ENCODE peak calls at places on chromosomes 12 and 14, in eight cellular contexts. U is GM12864, Y is activated B cell treated with CpG ODN at 0.5 μM for 24 hours, H is cardiac fibroblast, D is nephron progenitor cell, X is H1, A is coronary artery, E is mesothelial cell of epicardium. S is an unnamed sample.

GRCh38 chr12:123111498-123112165 is 39.3 kb downstream of the PITPNM2 start:
- DNase-seq in U (no peak), Y (no peak), H (no peak), D (no peak), X (no peak), A (no peak), E (no peak), S (no peak)

GRCh38 chr12:5222729-5223128 is 179.1 kb downstream of the KCNA5 start:
- DNase-seq in U (no peak), Y (no peak), H (no peak), D (no peak), X (no peak), A (no peak), E (no peak), S (no peak)

GRCh38 chr14:88825078-88825458 is 617 bp downstream of the TTC8 start:
- DNase-seq in U (no peak), Y (no peak), H (peak; percentile 21), D (no peak), X (no peak), A (no peak), E (no peak), S (no peak)

GRCh38 chr12:80321653-80322052 is 122.4 kb upstream of the PTPRQ start:
- DNase-seq in U (no peak), Y (no peak), H (peak; percentile 1), D (no peak), X (no peak), A (no peak), E (no peak), S (no peak)

GRCh38 chr12:110349521-110350151 is 53.9 kb downstream of the ANAPC7 start:
- DNase-seq in U (no peak), Y (no peak), H (peak; percentile 36), D (no peak), X (no peak), A (peak; percentile 65), E (no peak), S (no peak)

GRCh38 chr12:106144847-106145246 is 6.1 kb upstream of the NUAK1 start:
- DNase-seq in U (no peak), Y (no peak), H (no peak), D (no peak), X (no peak), A (no peak), E (no peak), S (no peak)

GRCh38 chr12:31272607-31273225 is 53.2 kb downstream of the SINHCAF start:
- DNase-seq in U (no peak), Y (no peak), H (no peak), D (no peak), X (no peak), A (no peak), E (no peak), S (no peak)

GRCh38 chr12:3542911-3543310 is 51.9 kb downstream of the PRMT8 start:
- DNase-seq in U (no peak), Y (no peak), H (no peak), D (no peak), X (no peak), A (no peak), E (no peak), S (no peak)

GRCh38 chr14:96038920-96039632 is at the start of gene C14orf132:
- DNase-seq in U (no peak), Y (peak; percentile 22), H (peak; percentile 68), D (peak; percentile 74), X (no peak), A (peak; percentile 82), E (peak; percentile 45), S (peak; percentile 42)

GRCh38 chr14:59037086-59037485 is 151.4 kb upstream of the DAAM1 start:
- DNase-seq in U (no peak), Y (no peak), H (no peak), D (no peak), X (no peak), A (no peak), E (no peak), S (no peak)

GRCh38 chr12:55724226-55724939 is 4.2 kb downstream of the RDH5 start:
- DNase-seq in U (no peak), Y (no peak), H (peak; percentile 81), D (peak; percentile 54), X (no peak), A (no peak), E (no peak), S (no peak)

GRCh38 chr14:34018564-34019244 is 67.8 kb upstream of the EGLN3 start:
- DNase-seq in U (peak; percentile 44), Y (no peak), H (peak; percentile 58), D (no peak), X (no peak), A (no peak), E (no peak), S (no peak)

GRCh38 chr14:69260246-69260978 is 454 bp downstream of the GALNT16 start:
- DNase-seq in U (no peak), Y (no peak), H (peak; percentile 19), D (peak; percentile 66), X (no peak), A (no peak), E (peak; percentile 34), S (no peak)

GRCh38 chr14:69259176-69259530 is 805 bp upstream of the GALNT16 start:
- DNase-seq in U (no peak), Y (no peak), H (no peak), D (no peak), X (no peak), A (no peak), E (no peak), S (no peak)

GRCh38 chr14:69260979-69261605 is 1.1 kb downstream of the GALNT16 start:
- DNase-seq in U (no peak), Y (peak; percentile 52), H (no peak), D (peak; percentile 62), X (no peak), A (no peak), E (no peak), S (no peak)

GRCh38 chr14:69261761-69262331 is 1.9 kb downstream of the GALNT16 start:
- DNase-seq in U (no peak), Y (no peak), H (no peak), D (peak; percentile 23), X (no peak), A (no peak), E (no peak), S (no peak)

GRCh38 chr14:69259531-69260245 is at the start of gene GALNT16:
- DNase-seq in U (no peak), Y (no peak), H (peak; percentile 27), D (peak; percentile 75), X (no peak), A (no peak), E (peak; percentile 53), S (no peak)
- TF ChIP-seq CTCF in U (no peak), Y (no peak), H (no peak), D (peak; percentile 40), X (peak; percentile 33), A (no peak), E (peak; percentile 51), S (no peak)

GRCh38 chr14:49212721-49213120 is 373.5 kb downstream of the RPS29 start:
- DNase-seq in U (no peak), Y (no peak), H (no peak), D (no peak), X (no peak), A (no peak), E (no peak), S (no peak)

GRCh38 chr14:49203676-49204075 is 382.5 kb downstream of the RPS29 start:
- DNase-seq in U (no peak), Y (no peak), H (no peak), D (no peak), X (no peak), A (no peak), E (no peak), S (no peak)

GRCh38 chr14:49206832-49207231 is 379.3 kb downstream of the RPS29 start:
- DNase-seq in U (no peak), Y (no peak), H (no peak), D (no peak), X (no peak), A (no peak), E (no peak), S (no peak)

GRCh38 chr14:49207451-49207850 is 378.7 kb downstream of the RPS29 start:
- DNase-seq in U (no peak), Y (no peak), H (no peak), D (no peak), X (no peak), A (no peak), E (no peak), S (no peak)
- TF ChIP-seq CTCF in U (no peak), Y (no peak), H (no peak), D (no peak), X (no peak), A (no peak), E (no peak), S (no peak)

GRCh38 chr14:49895480-49895879 is 2.6 kb downstream of the ARF6 start:
- DNase-seq in U (no peak), Y (no peak), H (no peak), D (no peak), X (no peak), A (no peak), E (no peak), S (no peak)

GRCh38 chr14:49897965-49898364 is 5.1 kb downstream of the ARF6 start:
- DNase-seq in U (no peak), Y (no peak), H (no peak), D (no peak), X (no peak), A (no peak), E (no peak), S (no peak)

GRCh38 chr14:49897414-49897813 is 4.5 kb downstream of the ARF6 start:
- DNase-seq in U (no peak), Y (no peak), H (no peak), D (no peak), X (no peak), A (no peak), E (no peak), S (no peak)

GRCh38 chr14:49898485-49898884 is 5.6 kb downstream of the ARF6 start:
- DNase-seq in U (no peak), Y (no peak), H (no peak), D (no peak), X (no peak), A (no peak), E (no peak), S (no peak)

DNA sequence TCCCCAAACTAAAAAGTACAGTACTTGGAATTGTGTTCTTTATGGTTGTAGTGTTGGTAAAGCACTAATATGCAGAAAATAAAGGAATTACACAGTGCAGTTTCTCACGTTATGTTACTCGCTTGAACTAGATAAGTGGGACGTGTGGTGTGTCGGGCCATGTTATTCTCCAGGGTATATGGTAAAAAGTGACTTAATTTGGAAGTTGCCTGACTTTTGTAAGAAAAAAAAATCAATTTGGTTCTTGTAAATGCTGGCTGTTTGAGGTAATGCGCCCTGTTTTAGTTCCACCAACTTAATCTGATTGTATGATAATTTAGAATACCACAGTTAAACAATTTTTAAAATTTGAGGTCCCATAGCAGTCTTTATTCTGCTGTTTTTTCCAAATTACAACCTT is 4.1 kb downstream of the ARF6 start:
- DNase-seq in U (no peak), Y (no peak), H (no peak), D (no peak), X (no peak), A (no peak), E (no peak), S (no peak)
- TF ChIP-seq CTCF in U (no peak), Y (no peak), H (no peak), D (no peak), X (no peak), A (no peak), E (no peak), S (no peak)

DNA sequence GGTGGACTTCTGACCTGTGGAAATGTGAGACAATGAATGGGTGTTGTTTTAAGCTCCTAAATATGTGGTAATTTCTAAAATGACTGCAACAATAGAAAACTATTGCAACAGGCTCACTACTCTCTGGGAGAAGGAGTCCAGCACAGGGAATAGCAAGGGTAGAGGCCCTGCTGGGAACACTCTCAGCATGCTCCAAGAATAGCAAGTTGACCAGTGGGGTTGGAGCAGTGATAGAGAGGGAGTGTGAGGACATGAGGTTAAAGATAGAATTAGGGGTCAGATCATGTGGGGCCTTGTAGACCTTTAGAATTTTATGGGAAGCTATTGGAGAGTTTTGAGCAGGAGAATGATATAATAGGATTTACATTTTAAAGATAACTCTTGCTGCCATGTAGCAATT is 346.7 kb upstream of the CCDC196 start:
- DNase-seq in U (no peak), Y (no peak), H (no peak), D (no peak), X (no peak), A (no peak), E (no peak), S (no peak)
- TF ChIP-seq CTCF in U (no peak), Y (no peak), H (no peak), D (no peak), X (no peak), A (no peak), E (no peak), S (no peak)

S was measured in omental fat pad.